ENCODE peak calls at places on chromosomes 11 and 22, in nine cellular contexts. One of them, this sample, is unnamed.

GRCh38 chr11:16778286-16778685 is 39.8 kb downstream of the C11orf58 start:
- DNase-seq in kidney: no peak
- DNase-seq in body of pancreas: no peak
- DNase-seq in lower lobe of right lung: no peak
- DNase-seq in HFF-Myc: no peak
- DNase-seq in esophagus squamous epithelium: no peak
- DNase-seq in fibroblast of mammary gland: no peak
- DNase-seq in naive thymus-derived CD4-positive, alpha-beta T cell: no peak
- DNase-seq in stimulated activated CD4-positive, alpha-beta T cell treated with anti-CD3 and anti-CD28 coated beads, Interleukin-2, amount 100 ng/mL, for 48 hours: no peak
- DNase-seq in this sample: no peak

GRCh38 chr22:44246615-44247326 is 66.0 kb downstream of the SHISAL1 start:
- DNase-seq in body of pancreas: no peak
- DNase-seq in stimulated activated CD4-positive, alpha-beta T cell treated with anti-CD3 and anti-CD28 coated beads, Interleukin-2, amount 100 ng/mL, for 48 hours: no peak
- DNase-seq in lower lobe of right lung: no peak
- DNase-seq in esophagus squamous epithelium: no peak
- DNase-seq in fibroblast of mammary gland: no peak
- DNase-seq in HFF-Myc: no peak
- DNase-seq in kidney: no peak
- DNase-seq in naive thymus-derived CD4-positive, alpha-beta T cell: no peak
- DNase-seq in this sample: no peak

GRCh38 chr11:115676206-115676605 is 172.0 kb upstream of the CADM1 start:
- DNase-seq in kidney: no peak
- DNase-seq in HFF-Myc: no peak
- DNase-seq in stimulated activated CD4-positive, alpha-beta T cell treated with anti-CD3 and anti-CD28 coated beads, Interleukin-2, amount 100 ng/mL, for 48 hours: no peak
- DNase-seq in esophagus squamous epithelium: no peak
- DNase-seq in body of pancreas: no peak
- DNase-seq in naive thymus-derived CD4-positive, alpha-beta T cell: no peak
- DNase-seq in fibroblast of mammary gland: no peak
- DNase-seq in lower lobe of right lung: no peak
- DNase-seq in this sample: no peak

GRCh38 chr22:40416267-40416570 is 45.8 kb downstream of the SGSM3 start:
- DNase-seq in HFF-Myc: no peak
- DNase-seq in kidney: no peak
- DNase-seq in naive thymus-derived CD4-positive, alpha-beta T cell: no peak
- DNase-seq in esophagus squamous epithelium: no peak
- DNase-seq in body of pancreas: no peak
- DNase-seq in fibroblast of mammary gland: no peak
- DNase-seq in lower lobe of right lung: no peak
- DNase-seq in stimulated activated CD4-positive, alpha-beta T cell treated with anti-CD3 and anti-CD28 coated beads, Interleukin-2, amount 100 ng/mL, for 48 hours: no peak
- DNase-seq in this sample: no peak

GRCh38 chr11:47130541-47130940 is 46.1 kb downstream of the ARFGAP2 start:
- DNase-seq in naive thymus-derived CD4-positive, alpha-beta T cell: no peak
- DNase-seq in stimulated activated CD4-positive, alpha-beta T cell treated with anti-CD3 and anti-CD28 coated beads, Interleukin-2, amount 100 ng/mL, for 48 hours: no peak
- DNase-seq in kidney: no peak
- DNase-seq in fibroblast of mammary gland: no peak
- DNase-seq in lower lobe of right lung: no peak
- DNase-seq in body of pancreas: peak
- DNase-seq in esophagus squamous epithelium: no peak
- DNase-seq in HFF-Myc: no peak
- DNase-seq in this sample: no peak

GRCh38 chr11:103656382-103656781 is 380.1 kb upstream of the DDI1 start:
- DNase-seq in stimulated activated CD4-positive, alpha-beta T cell treated with anti-CD3 and anti-CD28 coated beads, Interleukin-2, amount 100 ng/mL, for 48 hours: no peak
- DNase-seq in esophagus squamous epithelium: no peak
- DNase-seq in lower lobe of right lung: no peak
- DNase-seq in naive thymus-derived CD4-positive, alpha-beta T cell: no peak
- DNase-seq in kidney: no peak
- DNase-seq in body of pancreas: no peak
- DNase-seq in fibroblast of mammary gland: no peak
- DNase-seq in HFF-Myc: no peak
- DNase-seq in this sample: no peak

GRCh38 chr11:113519989-113520613 is 44.9 kb upstream of the DRD2 start:
- DNase-seq in body of pancreas: no peak
- DNase-seq in HFF-Myc: no peak
- DNase-seq in fibroblast of mammary gland: no peak
- DNase-seq in stimulated activated CD4-positive, alpha-beta T cell treated with anti-CD3 and anti-CD28 coated beads, Interleukin-2, amount 100 ng/mL, for 48 hours: no peak
- DNase-seq in esophagus squamous epithelium: no peak
- DNase-seq in lower lobe of right lung: no peak
- DNase-seq in naive thymus-derived CD4-positive, alpha-beta T cell: no peak
- DNase-seq in kidney: no peak
- DNase-seq in this sample: no peak

GRCh38 chr22:37999640-38000272 is 15.4 kb upstream of the SOX10 start:
- DNase-seq in esophagus squamous epithelium: no peak
- DNase-seq in lower lobe of right lung: no peak
- DNase-seq in fibroblast of mammary gland: peak
- DNase-seq in kidney: no peak
- DNase-seq in stimulated activated CD4-positive, alpha-beta T cell treated with anti-CD3 and anti-CD28 coated beads, Interleukin-2, amount 100 ng/mL, for 48 hours: no peak
- DNase-seq in naive thymus-derived CD4-positive, alpha-beta T cell: no peak
- DNase-seq in body of pancreas: no peak
- DNase-seq in HFF-Myc: no peak
- DNase-seq in this sample: peak

GRCh38 chr11:72278911-72279310 is 34.9 kb upstream of the PHOX2A start:
- DNase-seq in lower lobe of right lung: no peak
- DNase-seq in kidney: no peak
- DNase-seq in body of pancreas: no peak
- DNase-seq in naive thymus-derived CD4-positive, alpha-beta T cell: no peak
- DNase-seq in HFF-Myc: peak
- DNase-seq in esophagus squamous epithelium: no peak
- DNase-seq in fibroblast of mammary gland: peak
- DNase-seq in stimulated activated CD4-positive, alpha-beta T cell treated with anti-CD3 and anti-CD28 coated beads, Interleukin-2, amount 100 ng/mL, for 48 hours: no peak
- DNase-seq in this sample: peak

GRCh38 chr11:69374110-69374981 is 80.4 kb downstream of the MYEOV start:
- DNase-seq in stimulated activated CD4-positive, alpha-beta T cell treated with anti-CD3 and anti-CD28 coated beads, Interleukin-2, amount 100 ng/mL, for 48 hours: no peak
- DNase-seq in body of pancreas: no peak
- DNase-seq in HFF-Myc: no peak
- DNase-seq in naive thymus-derived CD4-positive, alpha-beta T cell: no peak
- DNase-seq in esophagus squamous epithelium: no peak
- DNase-seq in fibroblast of mammary gland: no peak
- DNase-seq in kidney: peak
- DNase-seq in lower lobe of right lung: no peak
- DNase-seq in this sample: no peak

GRCh38 chr22:50672471-50673230 is at the start of gene SHANK3:
- DNase-seq in lower lobe of right lung: peak
- DNase-seq in fibroblast of mammary gland: no peak
- DNase-seq in HFF-Myc: no peak
- DNase-seq in esophagus squamous epithelium: no peak
- DNase-seq in naive thymus-derived CD4-positive, alpha-beta T cell: no peak
- DNase-seq in kidney: peak
- DNase-seq in stimulated activated CD4-positive, alpha-beta T cell treated with anti-CD3 and anti-CD28 coated beads, Interleukin-2, amount 100 ng/mL, for 48 hours: no peak
- DNase-seq in body of pancreas: peak
- DNase-seq in this sample: no peak

GRCh38 chr22:32396746-32397145 is 15.3 kb downstream of the RTCB start:
- DNase-seq in naive thymus-derived CD4-positive, alpha-beta T cell: no peak
- DNase-seq in esophagus squamous epithelium: no peak
- DNase-seq in lower lobe of right lung: peak
- DNase-seq in fibroblast of mammary gland: peak
- DNase-seq in HFF-Myc: peak
- DNase-seq in stimulated activated CD4-positive, alpha-beta T cell treated with anti-CD3 and anti-CD28 coated beads, Interleukin-2, amount 100 ng/mL, for 48 hours: no peak
- DNase-seq in kidney: no peak
- DNase-seq in body of pancreas: no peak
- DNase-seq in this sample: no peak

GRCh38 chr11:23947883-23948282 is 549.0 kb upstream of the LUZP2 start:
- DNase-seq in stimulated activated CD4-positive, alpha-beta T cell treated with anti-CD3 and anti-CD28 coated beads, Interleukin-2, amount 100 ng/mL, for 48 hours: no peak
- DNase-seq in body of pancreas: no peak
- DNase-seq in fibroblast of mammary gland: no peak
- DNase-seq in lower lobe of right lung: no peak
- DNase-seq in kidney: no peak
- DNase-seq in naive thymus-derived CD4-positive, alpha-beta T cell: no peak
- DNase-seq in esophagus squamous epithelium: no peak
- DNase-seq in HFF-Myc: no peak
- DNase-seq in this sample: no peak

GRCh38 chr22:39808087-39808486 is 85.5 kb downstream of the ENTHD1 start:
- DNase-seq in naive thymus-derived CD4-positive, alpha-beta T cell: no peak
- DNase-seq in body of pancreas: peak
- DNase-seq in HFF-Myc: no peak
- DNase-seq in fibroblast of mammary gland: peak
- DNase-seq in kidney: no peak
- DNase-seq in lower lobe of right lung: no peak
- DNase-seq in esophagus squamous epithelium: no peak
- DNase-seq in stimulated activated CD4-positive, alpha-beta T cell treated with anti-CD3 and anti-CD28 coated beads, Interleukin-2, amount 100 ng/mL, for 48 hours: peak
- DNase-seq in this sample: no peak

GRCh38 chr11:112175596-112175947 is 260 bp downstream of the BCO2 start:
- DNase-seq in kidney: no peak
- DNase-seq in body of pancreas: no peak
- DNase-seq in fibroblast of mammary gland: no peak
- DNase-seq in esophagus squamous epithelium: no peak
- DNase-seq in HFF-Myc: no peak
- DNase-seq in lower lobe of right lung: no peak
- DNase-seq in naive thymus-derived CD4-positive, alpha-beta T cell: no peak
- DNase-seq in stimulated activated CD4-positive, alpha-beta T cell treated with anti-CD3 and anti-CD28 coated beads, Interleukin-2, amount 100 ng/mL, for 48 hours: no peak
- DNase-seq in this sample: no peak

GRCh38 chr22:36577019-36577418 is 48.1 kb upstream of the EIF3D start:
- DNase-seq in kidney: no peak
- DNase-seq in lower lobe of right lung: no peak
- DNase-seq in stimulated activated CD4-positive, alpha-beta T cell treated with anti-CD3 and anti-CD28 coated beads, Interleukin-2, amount 100 ng/mL, for 48 hours: no peak
- DNase-seq in HFF-Myc: peak
- DNase-seq in body of pancreas: no peak
- DNase-seq in naive thymus-derived CD4-positive, alpha-beta T cell: no peak
- DNase-seq in fibroblast of mammary gland: peak
- DNase-seq in esophagus squamous epithelium: no peak
- DNase-seq in this sample: peak

GRCh38 chr11:91459840-91460239 is 764.8 kb upstream of the FAT3 start:
- DNase-seq in body of pancreas: no peak
- DNase-seq in fibroblast of mammary gland: no peak
- DNase-seq in HFF-Myc: no peak
- DNase-seq in naive thymus-derived CD4-positive, alpha-beta T cell: no peak
- DNase-seq in kidney: no peak
- DNase-seq in stimulated activated CD4-positive, alpha-beta T cell treated with anti-CD3 and anti-CD28 coated beads, Interleukin-2, amount 100 ng/mL, for 48 hours: no peak
- DNase-seq in lower lobe of right lung: no peak
- DNase-seq in esophagus squamous epithelium: no peak
- DNase-seq in this sample: no peak

GRCh38 chr11:64500176-64501013 is 90.6 kb upstream of the SLC22A12 start:
- DNase-seq in body of pancreas: peak
- DNase-seq in stimulated activated CD4-positive, alpha-beta T cell treated with anti-CD3 and anti-CD28 coated beads, Interleukin-2, amount 100 ng/mL, for 48 hours: no peak
- DNase-seq in HFF-Myc: no peak
- DNase-seq in naive thymus-derived CD4-positive, alpha-beta T cell: no peak
- DNase-seq in fibroblast of mammary gland: peak
- DNase-seq in lower lobe of right lung: no peak
- DNase-seq in esophagus squamous epithelium: no peak
- DNase-seq in kidney: no peak
- DNase-seq in this sample: no peak

GRCh38 chr11:2862950-2863618 is 22.5 kb downstream of the CDKN1C start:
- DNase-seq in naive thymus-derived CD4-positive, alpha-beta T cell: no peak
- DNase-seq in kidney: no peak
- DNase-seq in esophagus squamous epithelium: no peak
- DNase-seq in body of pancreas: no peak
- DNase-seq in lower lobe of right lung: no peak
- DNase-seq in fibroblast of mammary gland: no peak
- DNase-seq in stimulated activated CD4-positive, alpha-beta T cell treated with anti-CD3 and anti-CD28 coated beads, Interleukin-2, amount 100 ng/mL, for 48 hours: no peak
- DNase-seq in HFF-Myc: no peak
- DNase-seq in this sample: peak

GRCh38 chr22:37504964-37505363 is 14.3 kb downstream of the CARD10 start:
- DNase-seq in esophagus squamous epithelium: no peak
- DNase-seq in fibroblast of mammary gland: no peak
- DNase-seq in stimulated activated CD4-positive, alpha-beta T cell treated with anti-CD3 and anti-CD28 coated beads, Interleukin-2, amount 100 ng/mL, for 48 hours: no peak
- DNase-seq in HFF-Myc: no peak
- DNase-seq in body of pancreas: no peak
- DNase-seq in naive thymus-derived CD4-positive, alpha-beta T cell: no peak
- DNase-seq in lower lobe of right lung: no peak
- DNase-seq in kidney: no peak
- DNase-seq in this sample: no peak

This sample was measured in astrocyte of the spinal cord.